ENCODE peak calls at places on chromosomes 1 and 21, in nine cellular contexts. N is K562, I is A549, F is colonic mucosa, C is PC-9, T is uterus, E is glutamatergic neuron, P is HL-60, V is WTC11. R is an unnamed sample.

GRCh38 chr1:156146006-156146748 is 7.2 kb upstream of the SEMA4A start:
- DNase-seq in N (peak), I (peak), F (no peak), C (peak), T (peak), E (no peak), P (peak), V (no peak), R (no peak)

GRCh38 chr1:195328681-195329080 is 1279.6 kb downstream of the KCNT2 start:
- DNase-seq in N (no peak), I (no peak), F (no peak), C (no peak), T (no peak), E (no peak), P (no peak), V (no peak), R (no peak)

GRCh38 chr1:247849616-247850015 is 7.4 kb upstream of the TRIM58 start:
- DNase-seq in N (no peak), I (no peak), F (no peak), C (no peak), T (no peak), E (no peak), P (no peak), V (no peak), R (no peak)

GRCh38 chr1:174040387-174040786 is 18.2 kb upstream of the RC3H1 start:
- DNase-seq in N (no peak), I (peak), F (no peak), C (peak), T (no peak), E (no peak), P (no peak), V (no peak), R (no peak)

GRCh38 chr1:111541721-111542120 is 38.3 kb upstream of the ADORA3 start:
- DNase-seq in N (no peak), I (no peak), F (no peak), C (peak), T (no peak), E (no peak), P (no peak), V (no peak), R (no peak)

GRCh38 chr1:1162597-1163537 is 10.8 kb upstream of the TTLL10 start:
- DNase-seq in N (no peak), I (no peak), F (peak), C (peak), T (no peak), E (no peak), P (no peak), V (peak), R (no peak)

GRCh38 chr1:21665711-21666571 is 3.2 kb downstream of the RAP1GAP start:
- DNase-seq in N (no peak), I (no peak), F (no peak), C (no peak), T (peak), E (no peak), P (no peak), V (no peak), R (no peak)

GRCh38 chr1:15966081-15966955 is 9.6 kb downstream of the ZBTB17 start:
- DNase-seq in N (no peak), I (no peak), F (no peak), C (no peak), T (no peak), E (no peak), P (no peak), V (no peak), R (no peak)

GRCh38 chr21:42556960-42557359 is 43.3 kb downstream of the SLC37A1 start:
- DNase-seq in N (no peak), I (no peak), F (no peak), C (no peak), T (peak), E (peak), P (no peak), V (peak), R (peak)

GRCh38 chr1:218112862-218113261 is 172.2 kb upstream of the RRP15 start:
- DNase-seq in N (no peak), I (no peak), F (no peak), C (no peak), T (no peak), E (no peak), P (no peak), V (no peak), R (no peak)

DNA sequence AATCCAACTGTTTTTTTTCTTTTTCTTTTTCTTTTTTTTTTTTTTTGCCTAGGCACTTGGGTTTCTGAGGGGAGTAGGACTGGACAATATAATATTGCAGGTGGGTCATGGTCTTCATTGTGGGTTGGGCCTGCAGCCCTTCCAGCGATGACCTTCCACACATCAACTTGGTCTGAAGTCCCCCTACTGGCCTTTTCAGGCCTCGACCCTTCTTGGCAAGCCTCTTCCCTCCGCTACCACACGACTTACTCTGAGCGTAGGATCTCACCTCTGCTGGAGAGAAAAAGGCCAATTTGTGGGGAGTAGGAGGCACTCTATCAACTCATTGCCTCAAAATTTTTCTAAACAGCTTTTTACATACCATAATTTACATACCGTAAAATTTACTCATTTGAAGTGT is 51.1 kb upstream of the GRIK3 start:
- DNase-seq in N (peak), I (peak), F (no peak), C (no peak), T (no peak), E (no peak), P (no peak), V (peak), R (no peak)
- TF ChIP-seq CTCF in N (peak), I (no peak), F (no peak), C (peak), T (no peak), E (peak), P (no peak), V (peak), R (peak)

GRCh38 chr1:199336745-199337640 is 690.5 kb upstream of the NR5A2 start:
- DNase-seq in N (no peak), I (no peak), F (no peak), C (no peak), T (no peak), E (no peak), P (no peak), V (peak), R (no peak)
- TF ChIP-seq CTCF in N (no peak), I (no peak), F (no peak), C (no peak), T (no peak), E (no peak), P (no peak), V (no peak), R (no peak)

DNA sequence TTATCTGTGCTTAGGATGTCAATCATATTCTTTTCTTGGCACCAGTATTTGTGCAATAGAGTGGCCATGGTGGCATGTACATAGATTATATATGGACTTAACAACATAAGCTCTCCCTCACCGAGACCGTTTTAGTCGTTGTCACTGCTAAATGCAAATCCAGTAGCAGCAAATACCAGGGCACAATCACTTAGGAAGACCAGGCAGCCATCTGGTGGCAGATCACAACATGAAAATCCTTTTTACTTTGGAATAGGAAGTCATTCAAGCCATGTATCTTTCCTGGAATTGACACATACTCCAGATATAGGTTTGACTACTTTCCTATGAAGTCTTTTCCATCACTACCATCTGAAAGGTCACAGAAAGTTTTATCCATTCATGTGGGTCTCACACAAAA is 53.2 kb upstream of the C1orf87 start:
- DNase-seq in N (no peak), I (peak), F (no peak), C (no peak), T (no peak), E (no peak), P (no peak), V (no peak), R (no peak)
- TF ChIP-seq CTCF in N (no peak), I (no peak), F (no peak), C (peak), T (no peak), E (no peak), P (no peak), V (no peak), R (no peak)

DNA sequence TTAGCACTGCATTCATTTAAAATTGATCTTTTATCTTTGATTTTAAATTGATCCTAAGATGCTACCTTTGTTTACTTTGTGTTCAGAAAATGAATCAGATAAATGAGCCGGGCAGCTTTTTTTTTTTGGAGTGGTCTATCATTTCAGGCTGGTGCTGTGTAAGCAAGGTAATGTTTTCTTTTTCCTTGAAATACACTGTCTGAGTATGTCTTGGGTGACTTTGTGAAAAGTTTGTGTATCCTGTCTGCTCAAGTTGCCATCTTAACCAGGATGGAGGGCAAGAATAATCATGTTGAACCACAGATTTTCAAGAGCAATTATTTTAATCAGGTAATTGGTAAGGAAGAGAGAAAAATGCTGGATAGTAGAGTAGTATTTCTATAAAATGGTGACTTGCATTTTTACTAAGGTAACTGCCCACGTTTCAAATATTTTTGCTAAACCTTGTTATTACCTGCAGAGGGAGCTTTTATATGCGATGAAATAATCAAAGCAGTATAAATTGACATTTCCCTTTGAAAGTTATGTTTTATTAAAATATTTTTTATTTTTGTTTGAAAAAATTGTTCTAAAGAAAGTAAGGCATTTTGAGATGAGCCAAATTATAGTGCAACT is 11.1 kb downstream of the ADGRL2 start:
- DNase-seq in N (no peak), I (peak), F (no peak), C (no peak), T (no peak), E (no peak), P (no peak), V (no peak), R (no peak)
- TF ChIP-seq CTCF in N (no peak), I (peak), F (no peak), C (peak), T (no peak), E (no peak), P (no peak), V (no peak), R (no peak)

DNA sequence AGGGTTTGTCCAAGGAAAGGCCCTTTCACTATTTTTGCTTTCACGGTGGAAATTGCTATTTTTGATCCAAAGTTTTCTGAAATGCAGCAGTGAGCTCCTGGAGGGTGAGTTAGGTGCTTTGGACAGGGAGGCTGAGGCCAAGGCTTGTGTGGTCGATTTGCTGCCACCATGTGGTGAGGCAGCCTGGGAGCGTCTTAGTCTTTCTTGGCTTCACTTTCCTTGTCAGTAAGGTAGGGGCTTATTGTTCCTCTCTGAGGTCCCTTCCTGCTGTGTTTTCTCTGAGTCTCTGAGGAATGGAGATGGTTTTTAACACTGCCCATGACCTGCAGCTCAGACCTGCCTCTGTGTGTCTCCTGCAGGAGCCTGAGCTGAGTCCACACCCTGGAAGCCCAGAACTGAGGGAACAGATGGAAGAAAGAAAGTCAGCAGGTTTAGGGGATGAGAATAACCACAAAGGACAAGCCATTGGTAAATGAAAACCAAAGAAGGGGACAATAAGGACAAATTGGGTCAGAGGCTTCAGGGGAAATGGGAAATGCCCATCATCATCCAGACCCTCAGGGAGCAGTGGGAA is 20.1 kb upstream of the S100A10 start:
- DNase-seq in N (peak), I (peak), F (peak), C (no peak), T (no peak), E (peak), P (no peak), V (peak), R (peak)
- TF ChIP-seq CTCF in N (peak), I (peak), F (peak), C (peak), T (no peak), E (peak), P (peak), V (no peak), R (peak)

R was measured in nephron progenitor cell.